ENCODE peak calls at places on chromosomes 4 and X, in seven cellular contexts. R is hepatocyte, B is fibroblast of lung, X is AG04450, P is A549, N is right lobe of liver, L is IMR-90. E is an unnamed sample. For H3K9me3, the result is how much of the 10 kb centered on the place peaks cover.

GRCh38 chr4:65599335-65599734 is 71.0 kb downstream of the EPHA5 start:
- DNase-seq in X (no peak), P (peak), N (no peak), B (peak), R (no peak), L (peak), E (no peak)

GRCh38 chr4:125112536-125112935 is 202.2 kb upstream of the FAT4 start:
- DNase-seq in B (no peak), N (no peak), P (no peak), X (no peak), R (no peak), L (no peak), E (no peak)

GRCh38 chr4:152591876-152592275 is 56.0 kb upstream of the FBXW7 start:
- DNase-seq in P (no peak), X (no peak), L (no peak), N (no peak), B (no peak), R (no peak), E (no peak)

GRCh38 chr4:85489273-85489672 is 14.3 kb downstream of the ARHGAP24 start:
- DNase-seq in N (no peak), R (peak), B (peak), X (no peak), P (peak), L (peak), E (no peak)

GRCh38 chr4:149645790-149646189 is 169.9 kb downstream of the IQCM start:
- DNase-seq in N (no peak), X (no peak), R (peak), B (no peak), L (no peak), P (no peak), E (no peak)

GRCh38 chr4:83850435-83850834 is 314.5 kb downstream of the GPAT3 start:
- DNase-seq in N (no peak), L (peak), B (peak), X (no peak), R (no peak), P (peak), E (no peak)

GRCh38 chr4:137677851-137678250 is 145.6 kb upstream of the PCDH18 start:
- DNase-seq in N (no peak), R (no peak), P (no peak), L (peak), B (peak), X (no peak), E (no peak)

GRCh38 chr4:6732441-6733357 is 16.7 kb downstream of the BLOC1S4 start:
- DNase-seq in B (peak), N (peak), R (peak), L (peak), P (peak), X (peak), E (no peak)

GRCh38 chrX:118534716-118535493 is 39.3 kb downstream of the DOCK11 start:
- DNase-seq in X (no peak), L (no peak), N (no peak), P (no peak), B (peak), R (no peak), E (no peak)

GRCh38 chr4:180799798-180800197 is 1443.4 kb upstream of the TENM3 start:
- DNase-seq in R (no peak), N (no peak), X (no peak), B (no peak), L (peak), P (no peak), E (no peak)

GRCh38 chr4:13918110-13918509 is 290.6 kb upstream of the BOD1L1 start:
- DNase-seq in P (peak), R (peak), N (no peak), L (peak), X (peak), B (peak), E (no peak)

DNA sequence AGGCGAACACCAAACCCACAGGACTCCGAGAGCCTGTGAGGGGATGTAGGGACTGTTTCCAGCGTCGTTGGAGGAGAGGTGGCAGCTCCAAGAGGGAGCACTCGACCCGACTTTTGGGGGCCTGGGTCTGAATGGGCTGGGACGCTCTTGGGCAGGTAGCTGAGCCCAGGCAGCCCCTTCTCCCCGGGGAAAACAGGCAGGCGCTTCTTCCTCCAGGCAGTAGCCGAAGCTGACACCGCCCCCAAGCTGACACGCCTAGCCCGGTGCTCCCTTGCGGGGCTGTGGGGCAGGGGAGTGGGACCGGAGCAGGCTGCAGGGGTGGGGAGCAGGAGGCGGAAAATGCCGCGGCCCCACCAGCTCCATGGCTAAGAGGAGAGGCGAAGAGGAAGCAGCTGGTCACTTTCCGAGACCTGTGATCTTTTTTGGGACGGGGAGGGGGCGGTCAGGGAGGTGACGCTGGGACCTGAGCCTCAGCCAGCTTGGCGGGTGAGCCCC is 4.2 kb downstream of the NKX1-1 start:
- DNase-seq in X (no peak), P (no peak), B (no peak), R (peak), N (peak), L (no peak), E (peak)
- H3K9me3 ChIP-seq in X (under half), P (under half), B (under half), R (under half), N (under half), L (under half), E (under half)

GRCh38 chr4:181830404-181831035 is 412.7 kb upstream of the TENM3 start:
- DNase-seq in X (no peak), B (no peak), N (no peak), L (peak), P (no peak), R (no peak), E (no peak)

GRCh38 chr4:181832305-181832704 is 410.9 kb upstream of the TENM3 start:
- DNase-seq in B (no peak), L (no peak), P (no peak), X (no peak), N (no peak), R (no peak), E (no peak)

GRCh38 chr4:181823645-181824044 is 419.6 kb upstream of the TENM3 start:
- DNase-seq in L (no peak), N (no peak), R (no peak), P (no peak), X (no peak), B (no peak), E (no peak)

GRCh38 chr4:181823183-181823582 is 420.0 kb upstream of the TENM3 start:
- DNase-seq in P (no peak), N (no peak), X (no peak), L (no peak), R (no peak), B (no peak), E (no peak)

DNA sequence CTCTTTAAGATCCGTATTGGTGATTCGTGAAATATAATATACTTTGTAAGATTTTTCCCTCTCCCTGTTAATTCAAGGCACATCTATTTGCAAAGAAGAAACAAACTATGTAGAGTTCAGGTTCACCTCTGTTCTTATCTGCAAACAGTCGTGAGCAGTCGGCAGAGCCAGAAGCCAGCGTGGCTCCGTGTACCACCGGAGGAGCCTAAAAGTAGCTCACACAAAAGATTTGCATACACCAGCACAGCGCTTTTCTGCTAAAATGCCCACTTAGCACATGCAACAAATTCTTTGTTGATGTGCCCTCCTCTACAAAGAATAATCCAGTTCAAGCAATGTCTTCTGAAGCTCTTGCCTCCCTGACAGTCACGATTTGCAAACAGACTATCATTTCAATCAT is 416.0 kb upstream of the TENM3 start:
- DNase-seq in N (no peak), X (no peak), L (no peak), R (no peak), B (no peak), P (no peak), E (no peak)
- H3K9me3 ChIP-seq in N (under half), X (under half), L (under half), R (under half), B (under half), P (under half), E (under half)

DNA sequence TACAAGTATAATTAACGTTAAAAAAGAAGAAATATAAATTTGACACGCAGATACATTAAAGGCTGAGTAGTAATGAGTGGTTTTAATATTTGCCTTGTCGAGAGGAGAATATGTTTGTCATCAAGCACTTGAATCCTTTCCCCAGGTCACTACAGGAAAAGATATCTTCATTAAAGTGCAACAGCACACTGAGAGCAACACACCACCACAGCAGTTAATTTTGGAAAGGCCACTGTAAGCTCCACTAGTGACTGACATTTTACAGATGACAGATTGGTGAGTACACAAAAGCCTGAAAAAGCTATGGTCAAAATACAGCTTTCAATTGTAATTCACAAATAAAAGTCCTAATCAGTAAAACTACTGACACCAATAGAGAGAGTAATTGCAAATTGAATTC is 76.6 kb downstream of the ZNF718 start:
- DNase-seq in N (no peak), X (no peak), R (no peak), B (no peak), P (no peak), L (no peak), E (no peak)
- H3K9me3 ChIP-seq in N (under half), X (under half), R (under half), B (under half), P (under half), L (under half), E (under half)

DNA sequence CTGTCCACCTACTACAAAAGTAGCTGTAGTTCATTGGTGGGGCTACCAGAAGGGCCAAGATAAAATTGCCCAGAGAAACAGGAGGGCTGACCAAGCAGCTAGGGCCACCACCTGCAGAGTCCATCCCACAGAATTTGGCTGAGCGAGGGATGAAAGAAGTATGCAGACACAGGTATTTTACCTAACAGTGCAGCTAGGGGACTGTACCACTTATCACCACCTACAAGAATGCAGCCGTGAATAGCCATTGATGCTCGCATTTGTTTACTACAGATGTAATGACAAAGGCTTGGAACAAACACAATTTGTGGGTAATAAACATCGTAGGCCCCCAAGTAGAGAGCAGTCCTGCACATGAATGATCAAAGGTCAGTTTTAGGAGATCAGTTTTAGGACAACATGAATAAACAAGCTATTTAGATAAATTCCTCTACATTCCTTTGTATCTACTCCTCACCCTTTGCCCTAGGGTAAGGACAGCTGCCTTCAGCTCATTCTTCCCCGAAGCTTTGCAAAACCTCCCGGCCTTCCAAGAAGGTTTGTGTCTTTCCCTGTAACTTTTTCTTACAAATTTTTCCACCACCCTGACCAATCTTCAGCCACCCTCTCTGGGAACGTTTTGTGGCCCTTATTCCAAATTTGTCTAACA is 49.5 kb downstream of the ZNF718 start:
- DNase-seq in L (no peak), P (no peak), R (no peak), N (no peak), B (no peak), X (no peak), E (no peak)
- H3K9me3 ChIP-seq in L (under half), P (under half), R (under half), N (under half), B (under half), X (under half), E (under half)

GRCh38 chr4:100165809-100166208 is 24.5 kb downstream of the DDIT4L start:
- DNase-seq in L (peak), X (no peak), R (no peak), N (no peak), P (no peak), B (peak), E (no peak)

GRCh38 chr4:100170986-100171385 is 19.3 kb downstream of the DDIT4L start:
- DNase-seq in L (no peak), X (no peak), N (no peak), B (no peak), P (no peak), R (no peak), E (no peak)

GRCh38 chr4:100169796-100170485 is 20.3 kb downstream of the DDIT4L start:
- DNase-seq in B (peak), R (peak), L (peak), X (no peak), N (no peak), P (no peak), E (no peak)

GRCh38 chr4:100166297-100167034 is 23.8 kb downstream of the DDIT4L start:
- DNase-seq in L (no peak), N (no peak), P (no peak), R (no peak), B (no peak), X (no peak), E (no peak)

DNA sequence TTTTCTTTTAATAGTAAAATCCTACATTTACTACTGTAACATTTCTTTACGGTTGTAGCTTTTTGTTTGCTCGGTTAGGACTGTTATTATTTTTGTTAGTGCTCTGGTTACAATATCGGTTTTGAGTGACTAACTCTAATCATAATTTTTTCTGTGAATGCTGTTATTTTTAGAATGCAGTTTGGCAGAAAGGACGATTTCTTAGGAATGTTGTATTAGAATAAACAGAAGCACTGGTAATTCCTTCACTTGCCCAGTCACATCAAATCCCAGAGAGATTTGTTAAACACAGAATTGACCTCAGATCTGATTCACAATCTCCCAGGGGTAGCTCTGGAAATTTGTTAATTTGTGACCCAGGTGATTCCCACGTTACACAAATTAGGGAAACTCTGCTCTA is 21.7 kb downstream of the DDIT4L start:
- DNase-seq in B (peak), N (no peak), X (no peak), L (peak), P (no peak), R (no peak), E (no peak)
- H3K9me3 ChIP-seq in B (under half), N (under half), X (under half), L (under half), P (under half), R (under half), E (under half)

GRCh38 chr4:139691-140090 is 15.4 kb downstream of the ZNF718 start:
- DNase-seq in B (no peak), L (no peak), P (no peak), R (no peak), X (no peak), N (no peak), E (no peak)

GRCh38 chr4:138935-139334 is 14.6 kb downstream of the ZNF718 start:
- DNase-seq in B (no peak), N (no peak), X (no peak), P (no peak), L (no peak), R (no peak), E (no peak)
- H3K9me3 ChIP-seq in B (under half), N (under half), X (under half), P (half or more), L (under half), R (half or more), E (under half)

DNA sequence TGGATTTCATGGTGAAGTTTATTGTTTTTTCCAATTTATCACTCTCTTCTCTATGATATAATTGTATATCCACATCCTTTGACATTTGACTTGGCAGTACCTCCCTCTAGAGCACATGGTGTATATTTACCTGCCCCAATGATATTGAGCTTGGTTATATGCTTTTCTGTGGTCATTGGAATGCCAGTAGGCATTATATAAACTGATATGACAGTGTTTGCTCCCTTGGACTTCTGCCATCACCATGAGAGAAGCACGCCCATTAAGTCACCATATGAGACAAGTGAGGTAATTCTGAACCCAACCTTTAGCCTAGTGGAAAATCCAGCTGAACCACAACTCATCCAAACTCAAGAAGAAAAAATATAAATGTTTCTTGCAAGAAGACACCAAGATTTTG is 2761.5 kb downstream of the ARAP2 start:
- DNase-seq in N (no peak), P (no peak), L (no peak), B (no peak), X (no peak), R (no peak), E (no peak)
- H3K9me3 ChIP-seq in N (under half), P (under half), L (under half), B (under half), X (under half), R (under half), E (under half)

GRCh38 chr4:1407657-1408333 is 1.6 kb upstream of the NKX1-1 start:
- DNase-seq in P (no peak), R (no peak), X (no peak), L (no peak), B (no peak), N (peak), E (no peak)
- H3K9me3 ChIP-seq in P (under half), R (under half), X (under half), L (under half), B (under half), N (under half), E (under half)

GRCh38 chrX:78643106-78643505 is 16.0 kb downstream of the RTL3 start:
- DNase-seq in P (no peak), N (no peak), R (no peak), X (no peak), L (peak), B (peak), E (no peak)

GRCh38 chrX:78643874-78644273 is 15.3 kb downstream of the RTL3 start:
- DNase-seq in L (no peak), R (no peak), N (no peak), B (no peak), X (no peak), P (no peak), E (peak)
- H3K9me3 ChIP-seq in L (under half), R (under half), N (under half), B (under half), X (under half), P (under half), E (under half)

GRCh38 chr4:161178310-161178709 is 985.5 kb downstream of the FSTL5 start:
- DNase-seq in X (no peak), B (no peak), P (no peak), L (no peak), N (no peak), R (no peak), E (no peak)
- H3K9me3 ChIP-seq in X (under half), B (under half), P (under half), L (under half), N (under half), R (under half), E (under half)

E was measured in CD8-positive, alpha-beta memory T cell.